ENCODE peak calls at places on chromosomes 12 and 14, in ten cellular contexts. Y is left lobe of liver; P is endothelial cell; J is NCI-H1092 treated with DMSO at 0.1 percent for 48 hours; R is CD4-positive, CD25-positive, alpha-beta regulatory T cell; E is right cardiac atrium; I is CD8-positive, alpha-beta T cell; Q is CD4-positive, alpha-beta T cell; N is GM13976; L is CD8-positive, alpha-beta memory T cell. B is an unnamed sample.

GRCh38 chr12:94304012-94304411 is 155.6 kb downstream of the PLXNC1 start:
- DNase-seq in Y (no peak), P (no peak), J (no peak), R (no peak), E (no peak), I (no peak), Q (no peak), N (no peak), L (no peak), B (no peak)

GRCh38 chr12:7989827-7990491 is 42.6 kb upstream of the FOXJ2 start:
- DNase-seq in Y (no peak), P (no peak), J (no peak), R (peak; percentile 46), E (peak; percentile 61), I (peak; percentile 71), Q (peak; percentile 67), N (peak; percentile 47), L (peak; percentile 43), B (no peak)

GRCh38 chr14:58919262-58919661 is 269.2 kb upstream of the DAAM1 start:
- DNase-seq in Y (no peak), P (no peak), J (no peak), R (no peak), E (no peak), I (no peak), Q (no peak), N (no peak), L (no peak), B (peak; percentile 28)

GRCh38 chr12:124774462-124775167 is 89.0 kb downstream of the SCARB1 start:
- DNase-seq in Y (no peak), P (no peak), J (no peak), R (peak; percentile 34), E (no peak), I (peak; percentile 43), Q (peak; percentile 16), N (peak; percentile 75), L (peak; percentile 20), B (no peak)

GRCh38 chr12:25796523-25797000 is 161.9 kb upstream of the RASSF8 start:
- DNase-seq in Y (no peak), P (no peak), J (no peak), R (no peak), E (no peak), I (no peak), Q (no peak), N (no peak), L (no peak), B (no peak)

GRCh38 chr12:118373628-118374027 is 921 bp upstream of the TAOK3 start:
- DNase-seq in Y (peak; percentile 76), P (no peak), J (no peak), R (no peak), E (no peak), I (no peak), Q (no peak), N (no peak), L (no peak), B (no peak)

GRCh38 chr12:109596418-109597244 is 23.0 kb downstream of the MVK start:
- DNase-seq in Y (no peak), P (no peak), J (no peak), R (no peak), E (no peak), I (no peak), Q (no peak), N (no peak), L (no peak), B (no peak)

GRCh38 chr12:119857036-119857435 is 20.1 kb downstream of the CIT start:
- DNase-seq in Y (no peak), P (no peak), J (no peak), R (no peak), E (no peak), I (no peak), Q (no peak), N (no peak), L (no peak), B (no peak)

B was measured in kidney tubule cell.